ENCODE peak calls at places on chromosome 7, in nine cellular contexts. L is stimulated activated CD4-positive, alpha-beta T cell treated with anti-CD3 and anti-CD28 coated beads, Interleukin-1b, Interleukin-23, amount 100 ng/mL, for 24 hours; Z is D341Med; O is activated T-cell treated with anti-CD3 and anti-CD28 coated beads for 1 hour; N is foreskin melanocyte; U is dorsolateral prefrontal cortex; Q is anterior cingulate cortex; T is bronchial epithelial cell; I is activated CD4-positive, alpha-beta T cell treated with anti-CD3 and anti-CD28 coated beads, Interleukin-2, amount 50 U/mL, for 24 hours. R is an unnamed sample.

GRCh38 chr7:98051118-98051744 is 55.4 kb upstream of the LMTK2 start:
- DNase-seq in N (no peak), T (no peak), Q (no peak), U (no peak), O (peak; percentile 39), L (peak; percentile 37), Z (no peak), I (peak; percentile 32), R (no peak)

GRCh38 chr7:30717181-30717580 is 34.8 kb upstream of the INMT start:
- DNase-seq in I (no peak), T (peak; percentile 77), U (no peak), Q (no peak), L (no peak), O (no peak), N (no peak), Z (no peak), R (no peak)

GRCh38 chr7:6271694-6272371 is 591 bp downstream of the CYTH3 start:
- DNase-seq in Q (no peak), L (peak; percentile 2), I (no peak), N (no peak), O (peak; percentile 3), Z (peak; percentile 45), T (no peak), U (peak; percentile 39), R (no peak)

GRCh38 chr7:130365511-130366441 is 14.5 kb upstream of the CPA1 start:
- DNase-seq in N (no peak), T (peak; percentile 59), I (no peak), Q (no peak), Z (peak; percentile 68), O (no peak), L (no peak), U (no peak), R (no peak)

GRCh38 chr7:45217358-45217757 is 59.8 kb downstream of the RAMP3 start:
- DNase-seq in L (no peak), U (no peak), O (no peak), Z (no peak), Q (no peak), I (no peak), N (no peak), T (peak; percentile 15), R (no peak)

GRCh38 chr7:114085592-114086490 is 167.0 kb upstream of the PPP1R3A start:
- DNase-seq in N (peak; percentile 38), Z (peak; percentile 81), T (peak; percentile 82), I (no peak), L (no peak), Q (peak; percentile 67), U (peak; percentile 47), O (no peak), R (peak; percentile 41)

GRCh38 chr7:123533553-123533917 is 860 bp downstream of the IQUB start:
- DNase-seq in N (no peak), L (no peak), I (no peak), U (no peak), O (no peak), Z (no peak), Q (no peak), T (no peak), R (no peak)

GRCh38 chr7:557556-557877 is 37.9 kb upstream of the PDGFA start:
- DNase-seq in Z (no peak), O (no peak), Q (no peak), U (no peak), T (no peak), I (no peak), L (no peak), N (no peak), R (no peak)

GRCh38 chr7:96691692-96692091 is 18.0 kb downstream of the SEM1 start:
- DNase-seq in O (no peak), Q (no peak), L (no peak), U (no peak), I (no peak), T (no peak), N (no peak), Z (no peak), R (no peak)

GRCh38 chr7:99036531-99037175 is 107.3 kb downstream of the SMURF1 start:
- DNase-seq in U (peak; percentile 73), N (peak; percentile 70), Q (peak; percentile 70), Z (peak; percentile 71), I (no peak), O (no peak), L (no peak), T (no peak), R (no peak)

GRCh38 chr7:116497708-116498107 is 1.8 kb upstream of the CAV2 start:
- DNase-seq in Z (no peak), T (no peak), Q (no peak), U (no peak), I (no peak), L (no peak), O (no peak), N (no peak), R (no peak)